ENCODE peak calls at places on chromosome 7, in five cellular contexts. L is CD8-positive, alpha-beta memory T cell; M is effector memory CD4-positive, alpha-beta T cell; G is AG04450; N is lower lobe of right lung. W is an unnamed sample.

GRCh38 chr7:38335490-38336135 is 62.2 kb upstream of the TARP start:
- DNase-seq in L (peak), M (peak), G (peak), N (peak), W (peak)

GRCh38 chr7:36863901-36864701 is 139.8 kb upstream of the AOAH start:
- DNase-seq in L (peak), M (no peak), G (no peak), N (no peak), W (peak)

GRCh38 chr7:90708841-90709317 is 112.8 kb downstream of the CDK14 start:
- DNase-seq in L (no peak), M (no peak), G (no peak), N (no peak), W (no peak)

GRCh38 chr7:131844380-131844779 is 288.0 kb upstream of the PODXL start:
- DNase-seq in L (no peak), M (no peak), G (no peak), N (no peak), W (no peak)

GRCh38 chr7:70520604-70521003 is 611.3 kb upstream of the GALNT17 start:
- DNase-seq in L (no peak), M (no peak), G (no peak), N (no peak), W (no peak)

GRCh38 chr7:124452176-124452575 is 313.4 kb downstream of the GPR37 start:
- DNase-seq in L (no peak), M (no peak), G (no peak), N (no peak), W (no peak)

GRCh38 chr7:111833461-111833860 is 271.2 kb upstream of the IMMP2L start:
- DNase-seq in L (no peak), M (no peak), G (no peak), N (no peak), W (no peak)

GRCh38 chr7:68269410-68269809 is 1272.8 kb downstream of the TYW1 start:
- DNase-seq in L (no peak), M (no peak), G (no peak), N (no peak), W (no peak)

GRCh38 chr7:108351715-108352114 is 104.5 kb downstream of the NRCAM start:
- DNase-seq in L (no peak), M (no peak), G (no peak), N (no peak), W (no peak)

GRCh38 chr7:35030848-35031247 is 6.4 kb downstream of the DPY19L1 start:
- DNase-seq in L (no peak), M (no peak), G (no peak), N (no peak), W (no peak)

GRCh38 chr7:51067757-51068156 is 248.9 kb downstream of the COBL start:
- DNase-seq in L (no peak), M (no peak), G (peak), N (no peak), W (peak)

GRCh38 chr7:73520673-73521635 is 1.1 kb downstream of the BAZ1B start:
- DNase-seq in L (no peak), M (no peak), G (no peak), N (peak), W (peak)

GRCh38 chr7:130421685-130422084 is 19.1 kb downstream of the CEP41 start:
- DNase-seq in L (no peak), M (no peak), G (no peak), N (no peak), W (no peak)

GRCh38 chr7:20317413-20317812 is 13.3 kb upstream of the ITGB8 start:
- DNase-seq in L (no peak), M (no peak), G (no peak), N (no peak), W (no peak)

GRCh38 chr7:45117582-45117981 is 6.1 kb upstream of the TBRG4 start:
- DNase-seq in L (no peak), M (no peak), G (no peak), N (no peak), W (no peak)
- H3K4me3 ChIP-seq in L (no peak), M (no peak), G (no peak), N (no peak), W (no peak)

GRCh38 chr7:14805105-14805719 is 97.3 kb downstream of the DGKB start:
- DNase-seq in L (no peak), M (no peak), G (no peak), N (no peak), W (no peak)

GRCh38 chr7:14807498-14807897 is 95.1 kb downstream of the DGKB start:
- DNase-seq in L (no peak), M (no peak), G (no peak), N (no peak), W (no peak)

GRCh38 chr7:14806886-14807285 is 95.7 kb downstream of the DGKB start:
- DNase-seq in L (no peak), M (no peak), G (peak), N (no peak), W (no peak)
- H3K4me3 ChIP-seq in L (no peak), M (no peak), G (no peak), N (no peak), W (peak)

GRCh38 chr7:77537136-77537594 is at the start of gene PTPN12:
- DNase-seq in L (peak), M (peak), G (no peak), N (no peak), W (no peak)

GRCh38 chr7:77537595-77538185 is 595 bp downstream of the PTPN12 start:
- DNase-seq in L (peak), M (peak), G (no peak), N (peak), W (peak)

GRCh38 chr7:77540402-77540822 is 3.3 kb downstream of the PTPN12 start:
- DNase-seq in L (no peak), M (no peak), G (no peak), N (no peak), W (no peak)

GRCh38 chr7:77538186-77538907 is 1.3 kb downstream of the PTPN12 start:
- DNase-seq in L (no peak), M (no peak), G (peak), N (peak), W (peak)

GRCh38 chr7:77538908-77539212 is 1.8 kb downstream of the PTPN12 start:
- DNase-seq in L (no peak), M (no peak), G (no peak), N (no peak), W (no peak)
- H3K4me3 ChIP-seq in L (no peak), M (no peak), G (peak), N (peak), W (peak)

DNA sequence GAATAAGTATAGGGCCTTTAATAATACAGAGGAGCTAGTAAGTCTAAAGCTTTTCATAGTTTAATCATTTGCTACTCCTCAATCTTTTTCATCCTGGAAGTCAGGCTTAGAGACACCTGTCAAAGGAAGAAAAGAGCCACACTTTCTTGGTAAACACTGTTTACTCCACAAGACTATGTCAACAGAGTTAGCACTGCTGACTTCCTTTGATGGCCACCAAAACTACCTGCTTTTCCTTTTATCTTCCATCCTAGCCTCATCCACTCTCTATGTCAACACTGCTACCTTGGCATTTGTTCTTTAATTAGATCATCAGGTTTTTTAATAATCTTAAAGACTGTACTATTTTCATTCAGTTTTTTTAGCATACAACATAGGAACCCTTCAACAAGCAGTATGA is 106.2 kb downstream of the ELAPOR2 start:
- DNase-seq in L (no peak), M (no peak), G (no peak), N (no peak), W (no peak)
- H3K4me3 ChIP-seq in L (no peak), M (no peak), G (no peak), N (no peak), W (no peak)

W was measured in SK-N-SH.